ENCODE peak calls at places on chromosome 15, in five cellular contexts. One of them, this sample, is unnamed.

GRCh38 chr15:95247068-95247984 is 1016.0 kb downstream of the MCTP2 start:
- DNase-seq in LHCN-M2: peak
- DNase-seq in stimulated activated CD8-positive, alpha-beta memory T cell treated with anti-CD3 and anti-CD28 coated beads, Interleukin-2, amount 100 ng/mL, for 1 hour: no peak
- DNase-seq in stimulated activated naive CD8-positive, alpha-beta T cell treated with anti-CD3 and anti-CD28 coated beads, Interleukin-15, amount 100 ng/mL, for 72 hours: no peak
- DNase-seq in heart left ventricle: no peak
- DNase-seq in this sample: no peak

GRCh38 chr15:91142097-91142744 is 42.2 kb downstream of the SV2B start:
- DNase-seq in LHCN-M2: no peak
- DNase-seq in stimulated activated CD8-positive, alpha-beta memory T cell treated with anti-CD3 and anti-CD28 coated beads, Interleukin-2, amount 100 ng/mL, for 1 hour: no peak
- DNase-seq in stimulated activated naive CD8-positive, alpha-beta T cell treated with anti-CD3 and anti-CD28 coated beads, Interleukin-15, amount 100 ng/mL, for 72 hours: no peak
- DNase-seq in heart left ventricle: no peak
- DNase-seq in this sample: no peak

GRCh38 chr15:101091080-101092017 is 160.5 kb downstream of the CHSY1 start:
- DNase-seq in LHCN-M2: no peak
- DNase-seq in stimulated activated CD8-positive, alpha-beta memory T cell treated with anti-CD3 and anti-CD28 coated beads, Interleukin-2, amount 100 ng/mL, for 1 hour: no peak
- DNase-seq in stimulated activated naive CD8-positive, alpha-beta T cell treated with anti-CD3 and anti-CD28 coated beads, Interleukin-15, amount 100 ng/mL, for 72 hours: no peak
- DNase-seq in heart left ventricle: peak
- DNase-seq in this sample: peak

GRCh38 chr15:23690450-23690852 is 3.3 kb upstream of the NDN start:
- DNase-seq in LHCN-M2: no peak
- DNase-seq in stimulated activated CD8-positive, alpha-beta memory T cell treated with anti-CD3 and anti-CD28 coated beads, Interleukin-2, amount 100 ng/mL, for 1 hour: no peak
- DNase-seq in stimulated activated naive CD8-positive, alpha-beta T cell treated with anti-CD3 and anti-CD28 coated beads, Interleukin-15, amount 100 ng/mL, for 72 hours: no peak
- DNase-seq in heart left ventricle: peak
- DNase-seq in this sample: peak

GRCh38 chr15:100877551-100877950 is 2.1 kb upstream of the ALDH1A3 start:
- DNase-seq in LHCN-M2: no peak
- DNase-seq in stimulated activated CD8-positive, alpha-beta memory T cell treated with anti-CD3 and anti-CD28 coated beads, Interleukin-2, amount 100 ng/mL, for 1 hour: no peak
- DNase-seq in stimulated activated naive CD8-positive, alpha-beta T cell treated with anti-CD3 and anti-CD28 coated beads, Interleukin-15, amount 100 ng/mL, for 72 hours: no peak
- DNase-seq in heart left ventricle: no peak
- DNase-seq in this sample: no peak

GRCh38 chr15:42457445-42458442 is 33.2 kb downstream of the ZNF106 start:
- DNase-seq in LHCN-M2: peak
- DNase-seq in stimulated activated CD8-positive, alpha-beta memory T cell treated with anti-CD3 and anti-CD28 coated beads, Interleukin-2, amount 100 ng/mL, for 1 hour: no peak
- DNase-seq in stimulated activated naive CD8-positive, alpha-beta T cell treated with anti-CD3 and anti-CD28 coated beads, Interleukin-15, amount 100 ng/mL, for 72 hours: no peak
- DNase-seq in heart left ventricle: peak
- DNase-seq in this sample: peak

GRCh38 chr15:67039349-67040075 is 25.9 kb upstream of the SMAD3 start:
- DNase-seq in LHCN-M2: no peak
- DNase-seq in stimulated activated CD8-positive, alpha-beta memory T cell treated with anti-CD3 and anti-CD28 coated beads, Interleukin-2, amount 100 ng/mL, for 1 hour: no peak
- DNase-seq in stimulated activated naive CD8-positive, alpha-beta T cell treated with anti-CD3 and anti-CD28 coated beads, Interleukin-15, amount 100 ng/mL, for 72 hours: no peak
- DNase-seq in heart left ventricle: no peak
- DNase-seq in this sample: no peak

GRCh38 chr15:40796041-40796440 is 10.8 kb upstream of the ZFYVE19 start:
- DNase-seq in LHCN-M2: no peak
- DNase-seq in stimulated activated CD8-positive, alpha-beta memory T cell treated with anti-CD3 and anti-CD28 coated beads, Interleukin-2, amount 100 ng/mL, for 1 hour: no peak
- DNase-seq in stimulated activated naive CD8-positive, alpha-beta T cell treated with anti-CD3 and anti-CD28 coated beads, Interleukin-15, amount 100 ng/mL, for 72 hours: no peak
- DNase-seq in heart left ventricle: no peak
- DNase-seq in this sample: no peak

GRCh38 chr15:73174171-73174570 is 121.9 kb downstream of the NEO1 start:
- DNase-seq in LHCN-M2: no peak
- DNase-seq in stimulated activated CD8-positive, alpha-beta memory T cell treated with anti-CD3 and anti-CD28 coated beads, Interleukin-2, amount 100 ng/mL, for 1 hour: no peak
- DNase-seq in stimulated activated naive CD8-positive, alpha-beta T cell treated with anti-CD3 and anti-CD28 coated beads, Interleukin-15, amount 100 ng/mL, for 72 hours: no peak
- DNase-seq in heart left ventricle: no peak
- DNase-seq in this sample: no peak

GRCh38 chr15:99249270-99249817 is at the start of gene TTC23:
- DNase-seq in LHCN-M2: peak
- DNase-seq in stimulated activated CD8-positive, alpha-beta memory T cell treated with anti-CD3 and anti-CD28 coated beads, Interleukin-2, amount 100 ng/mL, for 1 hour: no peak
- DNase-seq in stimulated activated naive CD8-positive, alpha-beta T cell treated with anti-CD3 and anti-CD28 coated beads, Interleukin-15, amount 100 ng/mL, for 72 hours: no peak
- DNase-seq in heart left ventricle: no peak
- DNase-seq in this sample: peak

GRCh38 chr15:57079907-57080750 is 161.7 kb downstream of the TCF12 start:
- DNase-seq in LHCN-M2: no peak
- DNase-seq in stimulated activated CD8-positive, alpha-beta memory T cell treated with anti-CD3 and anti-CD28 coated beads, Interleukin-2, amount 100 ng/mL, for 1 hour: no peak
- DNase-seq in stimulated activated naive CD8-positive, alpha-beta T cell treated with anti-CD3 and anti-CD28 coated beads, Interleukin-15, amount 100 ng/mL, for 72 hours: no peak
- DNase-seq in heart left ventricle: no peak
- DNase-seq in this sample: no peak

GRCh38 chr15:78638658-78639314 is 2.2 kb downstream of the CHRNB4 start:
- DNase-seq in LHCN-M2: peak
- DNase-seq in stimulated activated CD8-positive, alpha-beta memory T cell treated with anti-CD3 and anti-CD28 coated beads, Interleukin-2, amount 100 ng/mL, for 1 hour: no peak
- DNase-seq in stimulated activated naive CD8-positive, alpha-beta T cell treated with anti-CD3 and anti-CD28 coated beads, Interleukin-15, amount 100 ng/mL, for 72 hours: peak
- DNase-seq in heart left ventricle: peak
- DNase-seq in this sample: no peak

GRCh38 chr15:71066983-71067382 is 48.3 kb upstream of the THSD4 start:
- DNase-seq in LHCN-M2: peak
- DNase-seq in stimulated activated CD8-positive, alpha-beta memory T cell treated with anti-CD3 and anti-CD28 coated beads, Interleukin-2, amount 100 ng/mL, for 1 hour: no peak
- DNase-seq in stimulated activated naive CD8-positive, alpha-beta T cell treated with anti-CD3 and anti-CD28 coated beads, Interleukin-15, amount 100 ng/mL, for 72 hours: no peak
- DNase-seq in heart left ventricle: no peak
- DNase-seq in this sample: peak

GRCh38 chr15:101006931-101007687 is 88.0 kb downstream of the LRRK1 start:
- DNase-seq in LHCN-M2: peak
- DNase-seq in stimulated activated CD8-positive, alpha-beta memory T cell treated with anti-CD3 and anti-CD28 coated beads, Interleukin-2, amount 100 ng/mL, for 1 hour: no peak
- DNase-seq in stimulated activated naive CD8-positive, alpha-beta T cell treated with anti-CD3 and anti-CD28 coated beads, Interleukin-15, amount 100 ng/mL, for 72 hours: peak
- DNase-seq in heart left ventricle: peak
- DNase-seq in this sample: peak

GRCh38 chr15:75228787-75229186 is 27.1 kb downstream of the C15orf39 start:
- DNase-seq in LHCN-M2: no peak
- DNase-seq in stimulated activated CD8-positive, alpha-beta memory T cell treated with anti-CD3 and anti-CD28 coated beads, Interleukin-2, amount 100 ng/mL, for 1 hour: no peak
- DNase-seq in stimulated activated naive CD8-positive, alpha-beta T cell treated with anti-CD3 and anti-CD28 coated beads, Interleukin-15, amount 100 ng/mL, for 72 hours: no peak
- DNase-seq in heart left ventricle: no peak
- DNase-seq in this sample: no peak

GRCh38 chr15:72184165-72184811 is 13.3 kb downstream of the GRAMD2A start:
- DNase-seq in LHCN-M2: peak
- DNase-seq in stimulated activated CD8-positive, alpha-beta memory T cell treated with anti-CD3 and anti-CD28 coated beads, Interleukin-2, amount 100 ng/mL, for 1 hour: no peak
- DNase-seq in stimulated activated naive CD8-positive, alpha-beta T cell treated with anti-CD3 and anti-CD28 coated beads, Interleukin-15, amount 100 ng/mL, for 72 hours: no peak
- DNase-seq in heart left ventricle: no peak
- DNase-seq in this sample: no peak

GRCh38 chr15:60407406-60407805 is 9.6 kb upstream of the ANXA2 start:
- DNase-seq in LHCN-M2: peak
- DNase-seq in stimulated activated CD8-positive, alpha-beta memory T cell treated with anti-CD3 and anti-CD28 coated beads, Interleukin-2, amount 100 ng/mL, for 1 hour: no peak
- DNase-seq in stimulated activated naive CD8-positive, alpha-beta T cell treated with anti-CD3 and anti-CD28 coated beads, Interleukin-15, amount 100 ng/mL, for 72 hours: no peak
- DNase-seq in heart left ventricle: no peak
- DNase-seq in this sample: no peak

GRCh38 chr15:66757030-66757429 is 55.0 kb downstream of the SMAD6 start:
- DNase-seq in LHCN-M2: no peak
- DNase-seq in stimulated activated CD8-positive, alpha-beta memory T cell treated with anti-CD3 and anti-CD28 coated beads, Interleukin-2, amount 100 ng/mL, for 1 hour: no peak
- DNase-seq in stimulated activated naive CD8-positive, alpha-beta T cell treated with anti-CD3 and anti-CD28 coated beads, Interleukin-15, amount 100 ng/mL, for 72 hours: no peak
- DNase-seq in heart left ventricle: no peak
- DNase-seq in this sample: no peak

GRCh38 chr15:48875241-48875640 is 2.7 kb upstream of the EID1 start:
- DNase-seq in LHCN-M2: no peak
- DNase-seq in stimulated activated CD8-positive, alpha-beta memory T cell treated with anti-CD3 and anti-CD28 coated beads, Interleukin-2, amount 100 ng/mL, for 1 hour: no peak
- DNase-seq in stimulated activated naive CD8-positive, alpha-beta T cell treated with anti-CD3 and anti-CD28 coated beads, Interleukin-15, amount 100 ng/mL, for 72 hours: no peak
- DNase-seq in heart left ventricle: no peak
- DNase-seq in this sample: no peak

GRCh38 chr15:71777216-71777943 is 33.0 kb upstream of the NR2E3 start:
- DNase-seq in LHCN-M2: no peak
- DNase-seq in stimulated activated CD8-positive, alpha-beta memory T cell treated with anti-CD3 and anti-CD28 coated beads, Interleukin-2, amount 100 ng/mL, for 1 hour: no peak
- DNase-seq in stimulated activated naive CD8-positive, alpha-beta T cell treated with anti-CD3 and anti-CD28 coated beads, Interleukin-15, amount 100 ng/mL, for 72 hours: no peak
- DNase-seq in heart left ventricle: no peak
- DNase-seq in this sample: no peak

GRCh38 chr15:60840306-60840702 is 361.4 kb upstream of the ICE2 start:
- DNase-seq in LHCN-M2: peak
- DNase-seq in stimulated activated CD8-positive, alpha-beta memory T cell treated with anti-CD3 and anti-CD28 coated beads, Interleukin-2, amount 100 ng/mL, for 1 hour: no peak
- DNase-seq in stimulated activated naive CD8-positive, alpha-beta T cell treated with anti-CD3 and anti-CD28 coated beads, Interleukin-15, amount 100 ng/mL, for 72 hours: no peak
- DNase-seq in heart left ventricle: no peak
- DNase-seq in this sample: no peak

GRCh38 chr15:38354321-38354929 is 99.5 kb upstream of the FAM98B start:
- DNase-seq in LHCN-M2: peak
- DNase-seq in stimulated activated CD8-positive, alpha-beta memory T cell treated with anti-CD3 and anti-CD28 coated beads, Interleukin-2, amount 100 ng/mL, for 1 hour: peak
- DNase-seq in stimulated activated naive CD8-positive, alpha-beta T cell treated with anti-CD3 and anti-CD28 coated beads, Interleukin-15, amount 100 ng/mL, for 72 hours: peak
- DNase-seq in heart left ventricle: peak
- DNase-seq in this sample: peak

GRCh38 chr15:87619161-87619960 is 637.2 kb downstream of the NTRK3 start:
- DNase-seq in LHCN-M2: peak
- DNase-seq in stimulated activated CD8-positive, alpha-beta memory T cell treated with anti-CD3 and anti-CD28 coated beads, Interleukin-2, amount 100 ng/mL, for 1 hour: no peak
- DNase-seq in stimulated activated naive CD8-positive, alpha-beta T cell treated with anti-CD3 and anti-CD28 coated beads, Interleukin-15, amount 100 ng/mL, for 72 hours: no peak
- DNase-seq in heart left ventricle: no peak
- DNase-seq in this sample: peak

GRCh38 chr15:69117431-69117841 is 43.0 kb upstream of the GLCE start:
- DNase-seq in LHCN-M2: peak
- DNase-seq in stimulated activated CD8-positive, alpha-beta memory T cell treated with anti-CD3 and anti-CD28 coated beads, Interleukin-2, amount 100 ng/mL, for 1 hour: no peak
- DNase-seq in stimulated activated naive CD8-positive, alpha-beta T cell treated with anti-CD3 and anti-CD28 coated beads, Interleukin-15, amount 100 ng/mL, for 72 hours: no peak
- DNase-seq in heart left ventricle: no peak
- DNase-seq in this sample: no peak

GRCh38 chr15:90138071-90138833 is 36.0 kb upstream of the IDH2 start:
- DNase-seq in LHCN-M2: no peak
- DNase-seq in stimulated activated CD8-positive, alpha-beta memory T cell treated with anti-CD3 and anti-CD28 coated beads, Interleukin-2, amount 100 ng/mL, for 1 hour: no peak
- DNase-seq in stimulated activated naive CD8-positive, alpha-beta T cell treated with anti-CD3 and anti-CD28 coated beads, Interleukin-15, amount 100 ng/mL, for 72 hours: no peak
- DNase-seq in heart left ventricle: peak
- DNase-seq in this sample: no peak

GRCh38 chr15:55993804-55994539 is 560 bp upstream of the NEDD4 start:
- DNase-seq in LHCN-M2: peak
- DNase-seq in stimulated activated CD8-positive, alpha-beta memory T cell treated with anti-CD3 and anti-CD28 coated beads, Interleukin-2, amount 100 ng/mL, for 1 hour: no peak
- DNase-seq in stimulated activated naive CD8-positive, alpha-beta T cell treated with anti-CD3 and anti-CD28 coated beads, Interleukin-15, amount 100 ng/mL, for 72 hours: peak
- DNase-seq in heart left ventricle: no peak
- DNase-seq in this sample: no peak

GRCh38 chr15:19984101-19984500 is 557.5 kb downstream of the GOLGA6L6 start:
- DNase-seq in LHCN-M2: no peak
- DNase-seq in stimulated activated CD8-positive, alpha-beta memory T cell treated with anti-CD3 and anti-CD28 coated beads, Interleukin-2, amount 100 ng/mL, for 1 hour: no peak
- DNase-seq in stimulated activated naive CD8-positive, alpha-beta T cell treated with anti-CD3 and anti-CD28 coated beads, Interleukin-15, amount 100 ng/mL, for 72 hours: no peak
- DNase-seq in heart left ventricle: no peak
- DNase-seq in this sample: no peak

GRCh38 chr15:51250217-51251011 is 88.0 kb downstream of the CYP19A1 start:
- DNase-seq in LHCN-M2: no peak
- DNase-seq in stimulated activated CD8-positive, alpha-beta memory T cell treated with anti-CD3 and anti-CD28 coated beads, Interleukin-2, amount 100 ng/mL, for 1 hour: no peak
- DNase-seq in stimulated activated naive CD8-positive, alpha-beta T cell treated with anti-CD3 and anti-CD28 coated beads, Interleukin-15, amount 100 ng/mL, for 72 hours: no peak
- DNase-seq in heart left ventricle: no peak
- DNase-seq in this sample: no peak

GRCh38 chr15:73752817-73753214 is 335 bp downstream of the INSYN1 start:
- DNase-seq in LHCN-M2: no peak
- DNase-seq in stimulated activated CD8-positive, alpha-beta memory T cell treated with anti-CD3 and anti-CD28 coated beads, Interleukin-2, amount 100 ng/mL, for 1 hour: no peak
- DNase-seq in stimulated activated naive CD8-positive, alpha-beta T cell treated with anti-CD3 and anti-CD28 coated beads, Interleukin-15, amount 100 ng/mL, for 72 hours: no peak
- DNase-seq in heart left ventricle: no peak
- DNase-seq in this sample: no peak

GRCh38 chr15:33448961-33449611 is 138.3 kb downstream of the RYR3 start:
- DNase-seq in LHCN-M2: no peak
- DNase-seq in stimulated activated CD8-positive, alpha-beta memory T cell treated with anti-CD3 and anti-CD28 coated beads, Interleukin-2, amount 100 ng/mL, for 1 hour: no peak
- DNase-seq in stimulated activated naive CD8-positive, alpha-beta T cell treated with anti-CD3 and anti-CD28 coated beads, Interleukin-15, amount 100 ng/mL, for 72 hours: no peak
- DNase-seq in heart left ventricle: no peak
- DNase-seq in this sample: no peak

GRCh38 chr15:69760890-69761568 is 308.4 kb downstream of the RPLP1 start:
- DNase-seq in LHCN-M2: peak
- DNase-seq in stimulated activated CD8-positive, alpha-beta memory T cell treated with anti-CD3 and anti-CD28 coated beads, Interleukin-2, amount 100 ng/mL, for 1 hour: peak
- DNase-seq in stimulated activated naive CD8-positive, alpha-beta T cell treated with anti-CD3 and anti-CD28 coated beads, Interleukin-15, amount 100 ng/mL, for 72 hours: peak
- DNase-seq in heart left ventricle: peak
- DNase-seq in this sample: peak

This sample was measured in uterus.